ENCODE peak calls at places on chromosomes 1 and 21, in eight cellular contexts. C is H1, Z is IMR-90, R is GM23248, Y is fibroblast of lung, X is K562, O is endothelial cell of umbilical vein, B is neuronal stem cell. A is an unnamed sample.

GRCh38 chr21:33362044-33362555 is 37.3 kb downstream of the IFNAR1 start:
- DNase-seq in C (peak), Z (no peak), R (no peak), Y (no peak), X (no peak), O (no peak), B (no peak), A (peak)

GRCh38 chr1:27873671-27874384 is 1.5 kb downstream of the THEMIS2 start:
- DNase-seq in C (no peak), Z (no peak), R (no peak), Y (no peak), X (no peak), O (peak), B (no peak), A (no peak)

GRCh38 chr21:28793043-28793442 is 199.6 kb downstream of the LTN1 start:
- DNase-seq in C (no peak), Z (peak), R (peak), Y (peak), X (no peak), O (no peak), B (no peak), A (peak)

GRCh38 chr1:34884961-34885360 is 25.4 kb upstream of the SMIM12 start:
- DNase-seq in C (peak), Z (no peak), R (no peak), Y (no peak), X (no peak), O (no peak), B (no peak), A (no peak)

GRCh38 chr21:38965910-38966504 is 160.3 kb downstream of the ETS2 start:
- DNase-seq in C (peak), Z (peak), R (no peak), Y (peak), X (peak), O (no peak), B (no peak), A (no peak)

GRCh38 chr1:203408485-203409229 is 57.7 kb upstream of the FMOD start:
- DNase-seq in C (no peak), Z (peak), R (peak), Y (peak), X (no peak), O (peak), B (no peak), A (peak)

GRCh38 chr1:42157667-42158066 is 4.5 kb downstream of the GUCA2B start:
- DNase-seq in C (no peak), Z (no peak), R (no peak), Y (no peak), X (no peak), O (no peak), B (no peak), A (no peak)

GRCh38 chr1:64471724-64472276 is 1.9 kb downstream of the CACHD1 start:
- DNase-seq in C (no peak), Z (peak), R (peak), Y (peak), X (no peak), O (no peak), B (no peak), A (no peak)

GRCh38 chr1:148307583-148308185 is 155.6 kb upstream of the NBPF11 start:
- DNase-seq in C (no peak), Z (no peak), R (no peak), Y (no peak), X (no peak), O (no peak), B (no peak), A (no peak)

DNA sequence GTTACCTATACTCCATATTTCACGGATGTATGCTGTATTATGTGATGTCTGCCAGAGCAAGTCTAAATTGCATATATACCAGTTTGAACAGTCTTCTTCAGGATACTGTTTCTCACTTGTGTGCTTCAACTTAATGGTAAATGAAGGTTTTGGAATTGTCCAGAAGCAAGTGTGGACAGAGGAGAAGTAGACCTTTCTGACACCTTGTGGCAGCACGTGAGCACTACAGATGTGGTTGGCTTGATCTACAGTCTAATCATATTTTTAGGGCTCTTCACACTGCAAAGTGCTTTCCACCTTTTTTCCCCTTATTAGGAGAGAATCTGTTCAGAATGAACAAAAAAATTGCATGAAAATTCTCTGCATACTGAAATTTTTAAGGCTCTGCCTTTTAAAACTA is 10.9 kb downstream of the MORC3 start:
- DNase-seq in C (no peak), Z (peak), R (peak), Y (peak), X (peak), O (peak), B (no peak), A (peak)
- H3K9ac ChIP-seq in C (no peak), Z (no peak), R (no peak), Y (no peak), X (no peak), O (no peak), B (no peak), A (no peak)

DNA sequence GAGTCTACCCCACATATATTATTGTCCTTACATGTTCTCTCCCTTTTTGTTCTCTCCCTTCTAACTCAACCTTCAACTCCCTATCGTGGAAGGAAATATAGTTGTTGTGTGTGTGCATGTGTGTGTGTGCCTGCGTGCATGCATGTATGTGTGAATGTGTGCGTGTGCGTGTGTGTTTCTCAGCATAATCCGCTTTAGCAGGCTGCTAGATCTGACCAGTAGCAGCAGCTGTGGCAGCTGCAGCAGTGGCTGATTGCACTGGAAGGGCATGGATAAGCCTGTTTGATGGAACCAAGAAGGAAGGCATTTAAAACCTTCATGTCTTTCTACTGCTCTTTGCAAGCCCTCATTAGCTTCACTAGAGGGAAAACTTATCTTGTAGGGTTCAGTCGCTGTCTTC is 65.6 kb upstream of the IRF2BP2 start:
- DNase-seq in C (no peak), Z (no peak), R (no peak), Y (no peak), X (no peak), O (no peak), B (no peak), A (no peak)
- H3K9ac ChIP-seq in C (no peak), Z (no peak), R (no peak), Y (no peak), X (no peak), O (no peak), B (no peak), A (no peak)

GRCh38 chr1:156144747-156145146 is 8.6 kb upstream of the SEMA4A start:
- DNase-seq in C (no peak), Z (no peak), R (no peak), Y (no peak), X (no peak), O (no peak), B (no peak), A (peak)
- H3K9ac ChIP-seq in C (no peak), Z (no peak), R (peak), Y (no peak), X (no peak), O (no peak), B (no peak), A (no peak)

DNA sequence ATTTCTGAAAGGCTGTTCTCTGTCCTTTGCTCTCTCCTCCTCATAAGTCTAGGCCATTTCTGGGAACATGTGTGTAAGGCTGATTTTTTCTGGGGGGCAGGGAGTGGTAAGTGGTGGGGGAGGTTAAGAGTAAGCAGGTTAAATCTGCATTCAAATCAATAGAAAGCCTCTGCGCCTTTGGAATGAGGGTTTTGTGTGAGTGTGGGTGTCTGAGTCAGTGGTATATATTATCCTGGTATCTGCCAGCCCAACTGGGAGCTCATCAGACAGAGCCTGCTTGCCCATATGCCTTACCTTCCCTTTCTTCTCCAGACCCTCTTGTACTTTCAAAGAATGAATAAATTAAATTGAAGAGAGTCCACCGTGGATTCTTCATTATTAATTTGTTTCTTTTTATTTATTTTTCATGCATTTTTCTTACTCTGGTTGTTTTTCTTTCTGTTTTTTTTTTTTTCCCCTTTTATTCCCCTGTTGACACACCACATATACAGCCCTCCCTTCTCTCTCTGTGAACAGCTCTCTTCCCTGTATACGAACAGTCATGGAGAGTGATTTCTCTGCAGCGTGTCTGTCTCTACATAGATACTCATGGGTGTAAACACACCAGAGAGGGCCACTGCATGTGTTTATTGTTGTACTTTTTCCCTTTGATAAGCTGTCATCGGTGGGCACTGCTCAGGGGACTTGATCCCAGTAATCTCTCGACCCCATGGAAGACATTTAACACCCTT is 112.8 kb downstream of the PBX1 start:
- DNase-seq in C (no peak), Z (peak), R (peak), Y (peak), X (no peak), O (no peak), B (no peak), A (no peak)
- H3K9ac ChIP-seq in C (no peak), Z (no peak), R (peak), Y (no peak), X (no peak), O (no peak), B (no peak), A (no peak)

DNA sequence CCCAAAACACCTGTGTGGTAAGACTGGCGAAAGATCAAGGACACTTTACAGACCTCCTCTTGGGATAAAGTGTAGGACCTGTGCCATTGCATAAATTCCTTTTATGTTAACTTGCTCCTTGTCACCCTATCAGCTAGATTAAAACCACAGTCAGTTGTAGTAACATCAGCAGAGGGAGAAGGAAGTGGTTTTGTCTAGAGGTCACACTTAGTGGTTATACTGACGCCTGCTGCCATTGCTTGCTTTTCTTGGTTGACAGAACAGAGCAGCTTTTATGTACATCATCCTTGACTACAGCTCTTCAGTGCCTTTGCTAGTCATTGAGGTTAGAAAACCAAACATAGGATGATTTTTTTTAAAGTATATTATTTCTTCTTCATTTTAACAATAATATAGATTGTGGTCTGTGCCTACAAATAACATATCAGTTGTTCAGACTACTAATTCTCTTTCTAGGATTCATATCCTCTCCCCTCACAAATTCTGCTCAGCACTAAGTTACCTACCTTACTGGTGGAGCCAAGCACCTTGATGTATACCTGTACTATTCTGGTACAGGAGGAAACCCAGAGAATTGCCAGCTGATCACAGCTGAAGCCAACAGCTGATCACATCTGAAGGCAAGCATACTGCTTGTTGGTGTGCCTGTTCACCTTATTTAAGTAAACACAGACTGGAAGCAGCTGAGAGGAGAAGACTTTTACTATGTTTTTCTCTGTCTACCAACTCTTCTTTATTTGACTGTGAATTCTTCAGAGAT is 101.6 kb downstream of the PBX1 start:
- DNase-seq in C (no peak), Z (peak), R (peak), Y (peak), X (no peak), O (no peak), B (no peak), A (peak)
- H3K9ac ChIP-seq in C (no peak), Z (no peak), R (no peak), Y (no peak), X (no peak), O (no peak), B (no peak), A (no peak)

GRCh38 chr1:233113713-233114028 is 163.3 kb downstream of the NTPCR start:
- DNase-seq in C (no peak), Z (no peak), R (no peak), Y (no peak), X (no peak), O (no peak), B (peak), A (no peak)
- H3K9ac ChIP-seq in C (no peak), Z (peak), R (peak), Y (peak), X (no peak), O (peak), B (no peak), A (peak)

GRCh38 chr1:24117132-24117531 is 5.2 kb upstream of the MYOM3 start:
- DNase-seq in C (no peak), Z (no peak), R (no peak), Y (no peak), X (no peak), O (no peak), B (no peak), A (no peak)
- H3K9ac ChIP-seq in C (no peak), Z (no peak), R (no peak), Y (no peak), X (no peak), O (no peak), B (no peak), A (no peak)

DNA sequence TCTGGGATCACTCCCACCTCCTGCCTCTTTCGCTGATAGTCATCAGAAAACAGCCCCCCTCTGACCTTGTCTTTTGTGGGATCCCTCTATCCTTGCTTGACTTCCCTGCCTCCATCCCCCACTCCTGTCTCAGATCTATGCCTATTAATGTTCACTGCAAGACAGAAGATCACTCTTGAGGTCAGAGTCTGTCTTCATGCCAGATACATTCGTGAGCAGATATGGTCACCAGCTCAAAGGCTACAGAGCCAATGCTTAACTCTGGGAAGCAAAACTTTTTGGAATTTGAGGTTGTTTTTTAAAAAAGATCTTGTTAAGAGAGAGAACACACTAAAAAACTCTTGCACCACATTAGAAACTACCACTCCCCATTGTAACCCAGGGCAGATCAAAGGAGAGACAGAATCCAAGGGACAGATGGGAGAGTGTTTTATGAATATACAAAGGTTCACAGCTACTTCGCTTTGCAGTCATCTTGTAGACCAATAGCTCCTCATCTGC is 17.1 kb upstream of the A3GALT2 start:
- DNase-seq in C (no peak), Z (peak), R (peak), Y (peak), X (no peak), O (no peak), B (no peak), A (no peak)
- H3K9ac ChIP-seq in C (no peak), Z (peak), R (peak), Y (peak), X (no peak), O (no peak), B (no peak), A (no peak)

GRCh38 chr1:1613509-1614082 is 1.7 kb upstream of the MIB2 start:
- DNase-seq in C (no peak), Z (no peak), R (no peak), Y (no peak), X (no peak), O (no peak), B (no peak), A (no peak)
- H3K9ac ChIP-seq in C (no peak), Z (peak), R (peak), Y (no peak), X (peak), O (no peak), B (no peak), A (peak)

A was measured in PC-3.